ENCODE peak calls at places on chromosomes 12 and 14, in ten cellular contexts. V is GM10248, S is cardiac muscle cell, K is A172, H is T-helper 22 cell, Z is M059J, E is mucosa of gallbladder, R is posterior cingulate gyrus, Y is dermis blood vessel endothelial cell, L is glutamatergic neuron. B is an unnamed sample.

GRCh38 chr14:47208434-47208833 is 467.0 kb downstream of the MDGA2 start:
- DNase-seq in V (no peak), S (no peak), K (no peak), H (no peak), Z (no peak), E (peak), R (no peak), Y (no peak), L (no peak), B (no peak)

GRCh38 chr12:12294215-12295005 is 27.6 kb upstream of the LRP6 start:
- DNase-seq in V (no peak), S (peak), K (peak), H (no peak), Z (peak), E (no peak), R (no peak), Y (peak), L (no peak), B (no peak)

GRCh38 chr14:33103489-33103888 is 164.8 kb downstream of the NPAS3 start:
- DNase-seq in V (no peak), S (no peak), K (no peak), H (no peak), Z (no peak), E (no peak), R (no peak), Y (no peak), L (no peak), B (no peak)

GRCh38 chr14:71498151-71498734 is 434.0 kb upstream of the RGS6 start:
- DNase-seq in V (no peak), S (no peak), K (no peak), H (no peak), Z (no peak), E (no peak), R (no peak), Y (no peak), L (no peak), B (no peak)

GRCh38 chr12:4960030-4960429 is 50.3 kb downstream of the KCNA1 start:
- DNase-seq in V (no peak), S (no peak), K (no peak), H (no peak), Z (peak), E (peak), R (peak), Y (no peak), L (no peak), B (no peak)

GRCh38 chr14:61934385-61934784 is 172.2 kb downstream of the SNAPC1 start:
- DNase-seq in V (no peak), S (no peak), K (peak), H (no peak), Z (peak), E (no peak), R (no peak), Y (no peak), L (no peak), B (no peak)

GRCh38 chr12:43362910-43363694 is 188.9 kb downstream of the ADAMTS20 start:
- DNase-seq in V (no peak), S (no peak), K (peak), H (no peak), Z (peak), E (no peak), R (no peak), Y (no peak), L (no peak), B (no peak)

GRCh38 chr12:128790653-128791373 is 32.9 kb downstream of the SLC15A4 start:
- DNase-seq in V (no peak), S (no peak), K (no peak), H (no peak), Z (no peak), E (no peak), R (no peak), Y (no peak), L (no peak), B (no peak)

GRCh38 chr14:49966304-49966809 is 73.5 kb downstream of the ARF6 start:
- DNase-seq in V (no peak), S (no peak), K (no peak), H (no peak), Z (no peak), E (peak), R (no peak), Y (no peak), L (no peak), B (no peak)

GRCh38 chr14:95645016-95645996 is 40.9 kb upstream of the TCL1B start:
- DNase-seq in V (no peak), S (no peak), K (no peak), H (no peak), Z (peak), E (no peak), R (no peak), Y (no peak), L (no peak), B (no peak)

GRCh38 chr14:25050494-25051170 is 685 bp upstream of the STXBP6 start:
- DNase-seq in V (no peak), S (peak), K (peak), H (no peak), Z (peak), E (no peak), R (no peak), Y (no peak), L (no peak), B (no peak)

GRCh38 chr12:72390146-72390545 is 118.0 kb downstream of the TRHDE start:
- DNase-seq in V (no peak), S (no peak), K (no peak), H (no peak), Z (no peak), E (no peak), R (no peak), Y (no peak), L (no peak), B (no peak)

GRCh38 chr12:94721173-94721572 is 70.8 kb upstream of the TMCC3 start:
- DNase-seq in V (peak), S (no peak), K (no peak), H (no peak), Z (no peak), E (no peak), R (no peak), Y (no peak), L (no peak), B (no peak)

GRCh38 chr12:16506394-16506793 is 99.6 kb downstream of the LMO3 start:
- DNase-seq in V (no peak), S (no peak), K (no peak), H (no peak), Z (no peak), E (no peak), R (no peak), Y (no peak), L (no peak), B (no peak)

GRCh38 chr14:87967496-87967895 is 25.5 kb downstream of the GALC start:
- DNase-seq in V (no peak), S (no peak), K (no peak), H (no peak), Z (no peak), E (no peak), R (no peak), Y (no peak), L (no peak), B (no peak)

GRCh38 chr14:104118006-104118844 is 20.2 kb upstream of the KIF26A start:
- DNase-seq in V (no peak), S (no peak), K (no peak), H (no peak), Z (no peak), E (no peak), R (no peak), Y (no peak), L (peak), B (no peak)

GRCh38 chr14:20386276-20386855 is 26.9 kb downstream of the TEP1 start:
- DNase-seq in V (no peak), S (no peak), K (no peak), H (no peak), Z (no peak), E (no peak), R (no peak), Y (no peak), L (no peak), B (no peak)

GRCh38 chr14:72178517-72178916 is 246.3 kb downstream of the RGS6 start:
- DNase-seq in V (no peak), S (no peak), K (no peak), H (no peak), Z (no peak), E (no peak), R (no peak), Y (no peak), L (no peak), B (no peak)

GRCh38 chr12:130435826-130436225 is 98.1 kb downstream of the PIWIL1 start:
- DNase-seq in V (no peak), S (no peak), K (no peak), H (no peak), Z (no peak), E (no peak), R (peak), Y (no peak), L (no peak), B (no peak)

GRCh38 chr12:106841471-106842302 is 67.2 kb downstream of the RIC8B start:
- DNase-seq in V (peak), S (peak), K (peak), H (no peak), Z (peak), E (peak), R (peak), Y (peak), L (peak), B (peak)

GRCh38 chr14:103521438-103521961 is 1.1 kb downstream of the CKB start:
- DNase-seq in V (no peak), S (peak), K (no peak), H (no peak), Z (no peak), E (no peak), R (peak), Y (no peak), L (no peak), B (no peak)

GRCh38 chr12:45464699-45465098 is 248.8 kb downstream of the ANO6 start:
- DNase-seq in V (no peak), S (peak), K (peak), H (no peak), Z (no peak), E (no peak), R (no peak), Y (no peak), L (no peak), B (no peak)

GRCh38 chr14:105330491-105330895 is 15.9 kb downstream of the PACS2 start:
- DNase-seq in V (no peak), S (no peak), K (peak), H (no peak), Z (peak), E (no peak), R (no peak), Y (peak), L (no peak), B (no peak)

GRCh38 chr14:51783765-51784164 is 76.6 kb upstream of the GNG2 start:
- DNase-seq in V (no peak), S (no peak), K (no peak), H (no peak), Z (peak), E (no peak), R (no peak), Y (no peak), L (no peak), B (no peak)

GRCh38 chr12:54680374-54680773 is 32.2 kb upstream of the DCD start:
- DNase-seq in V (peak), S (no peak), K (peak), H (no peak), Z (peak), E (no peak), R (no peak), Y (peak), L (peak), B (peak)

GRCh38 chr14:105070760-105071137 is 5.5 kb upstream of the GPR132 start:
- DNase-seq in V (no peak), S (no peak), K (no peak), H (no peak), Z (no peak), E (no peak), R (no peak), Y (no peak), L (no peak), B (no peak)

GRCh38 chr12:38269897-38270296 is 46.7 kb upstream of the ALG10B start:
- DNase-seq in V (no peak), S (no peak), K (no peak), H (no peak), Z (no peak), E (no peak), R (no peak), Y (no peak), L (no peak), B (no peak)

GRCh38 chr14:20460458-20461229 is 590 bp downstream of the PIP4P1 start:
- DNase-seq in V (no peak), S (no peak), K (no peak), H (peak), Z (peak), E (peak), R (no peak), Y (peak), L (peak), B (no peak)

GRCh38 chr14:43900173-43900655 is 606.9 kb downstream of the FSCB start:
- DNase-seq in V (no peak), S (no peak), K (no peak), H (no peak), Z (no peak), E (no peak), R (no peak), Y (no peak), L (no peak), B (no peak)

GRCh38 chr14:24368562-24369252 is 723 bp downstream of the NFATC4 start:
- DNase-seq in V (peak), S (peak), K (no peak), H (no peak), Z (no peak), E (peak), R (peak), Y (peak), L (peak), B (no peak)

GRCh38 chr14:101791919-101792572 is 30.5 kb downstream of the PPP2R5C start:
- DNase-seq in V (peak), S (no peak), K (peak), H (no peak), Z (peak), E (no peak), R (no peak), Y (peak), L (no peak), B (peak)

B was measured in NCI-H460.